ENCODE peak calls at places on chromosome 11, in seven cellular contexts. One of them, this sample, is unnamed.

GRCh38 chr11:101129203-101129943 is at the start of gene PGR:
- DNase-seq in right atrium auricular region: peak
- DNase-seq in cardiac fibroblast: no peak
- DNase-seq in anterior cingulate cortex: no peak
- DNase-seq in stimulated activated naive CD8-positive, alpha-beta T cell treated with anti-CD3 and anti-CD28 coated beads, Interleukin-15, Interleukin-2, amounts not matched to agents 100 U/mL and 50 U/mL, for 24 hours: no peak
- DNase-seq in GM12865: no peak
- DNase-seq in endothelial cell: peak
- DNase-seq in this sample: peak

GRCh38 chr11:89667001-89667400 is 43.1 kb upstream of the TRIM77 start:
- DNase-seq in right atrium auricular region: no peak
- DNase-seq in cardiac fibroblast: no peak
- DNase-seq in anterior cingulate cortex: no peak
- DNase-seq in stimulated activated naive CD8-positive, alpha-beta T cell treated with anti-CD3 and anti-CD28 coated beads, Interleukin-15, Interleukin-2, amounts not matched to agents 100 U/mL and 50 U/mL, for 24 hours: no peak
- DNase-seq in GM12865: no peak
- DNase-seq in endothelial cell: no peak
- DNase-seq in this sample: no peak

GRCh38 chr11:2713069-2713468 is 13.3 kb upstream of the KCNQ1OT1 start:
- DNase-seq in right atrium auricular region: no peak
- DNase-seq in cardiac fibroblast: no peak
- DNase-seq in anterior cingulate cortex: no peak
- DNase-seq in stimulated activated naive CD8-positive, alpha-beta T cell treated with anti-CD3 and anti-CD28 coated beads, Interleukin-15, Interleukin-2, amounts not matched to agents 100 U/mL and 50 U/mL, for 24 hours: no peak
- DNase-seq in GM12865: no peak
- DNase-seq in endothelial cell: no peak
- DNase-seq in this sample: no peak

GRCh38 chr11:19380375-19380774 is 139.6 kb upstream of the E2F8 start:
- DNase-seq in right atrium auricular region: peak
- DNase-seq in cardiac fibroblast: peak
- DNase-seq in anterior cingulate cortex: no peak
- DNase-seq in stimulated activated naive CD8-positive, alpha-beta T cell treated with anti-CD3 and anti-CD28 coated beads, Interleukin-15, Interleukin-2, amounts not matched to agents 100 U/mL and 50 U/mL, for 24 hours: no peak
- DNase-seq in GM12865: no peak
- DNase-seq in endothelial cell: no peak
- DNase-seq in this sample: peak

GRCh38 chr11:128942807-128943430 is at the start of gene TP53AIP1:
- DNase-seq in right atrium auricular region: no peak
- DNase-seq in cardiac fibroblast: no peak
- DNase-seq in anterior cingulate cortex: no peak
- DNase-seq in stimulated activated naive CD8-positive, alpha-beta T cell treated with anti-CD3 and anti-CD28 coated beads, Interleukin-15, Interleukin-2, amounts not matched to agents 100 U/mL and 50 U/mL, for 24 hours: no peak
- DNase-seq in GM12865: no peak
- DNase-seq in endothelial cell: no peak
- DNase-seq in this sample: no peak

GRCh38 chr11:8268530-8269461 is 5.1 kb upstream of the LMO1 start:
- DNase-seq in right atrium auricular region: no peak
- DNase-seq in cardiac fibroblast: no peak
- DNase-seq in anterior cingulate cortex: no peak
- DNase-seq in stimulated activated naive CD8-positive, alpha-beta T cell treated with anti-CD3 and anti-CD28 coated beads, Interleukin-15, Interleukin-2, amounts not matched to agents 100 U/mL and 50 U/mL, for 24 hours: no peak
- DNase-seq in GM12865: no peak
- DNase-seq in endothelial cell: peak
- DNase-seq in this sample: no peak

GRCh38 chr11:10456519-10456918 is 1.5 kb downstream of the AMPD3 start:
- DNase-seq in right atrium auricular region: no peak
- DNase-seq in cardiac fibroblast: no peak
- DNase-seq in anterior cingulate cortex: no peak
- DNase-seq in stimulated activated naive CD8-positive, alpha-beta T cell treated with anti-CD3 and anti-CD28 coated beads, Interleukin-15, Interleukin-2, amounts not matched to agents 100 U/mL and 50 U/mL, for 24 hours: no peak
- DNase-seq in GM12865: peak
- DNase-seq in endothelial cell: no peak
- DNase-seq in this sample: no peak

GRCh38 chr11:83671295-83671694 is 385.1 kb upstream of the CCDC90B start:
- DNase-seq in right atrium auricular region: no peak
- DNase-seq in cardiac fibroblast: no peak
- DNase-seq in anterior cingulate cortex: no peak
- DNase-seq in stimulated activated naive CD8-positive, alpha-beta T cell treated with anti-CD3 and anti-CD28 coated beads, Interleukin-15, Interleukin-2, amounts not matched to agents 100 U/mL and 50 U/mL, for 24 hours: no peak
- DNase-seq in GM12865: no peak
- DNase-seq in endothelial cell: no peak
- DNase-seq in this sample: no peak

GRCh38 chr11:104713366-104713765 is 184.9 kb downstream of the CASP12 start:
- DNase-seq in right atrium auricular region: no peak
- DNase-seq in cardiac fibroblast: peak
- DNase-seq in anterior cingulate cortex: no peak
- DNase-seq in stimulated activated naive CD8-positive, alpha-beta T cell treated with anti-CD3 and anti-CD28 coated beads, Interleukin-15, Interleukin-2, amounts not matched to agents 100 U/mL and 50 U/mL, for 24 hours: no peak
- DNase-seq in GM12865: no peak
- DNase-seq in endothelial cell: no peak
- DNase-seq in this sample: peak

This sample was measured in fibroblast of villous mesenchyme.